ENCODE peak calls at places on chromosomes 4 and X, in six cellular contexts. P, T, B, I, K and R are unnamed samples.

GRCh38 chr4:176838611-176839411 is 46.1 kb upstream of the VEGFC start:
- DNase-seq in T (no peak), I (no peak), B (no peak), P (peak), K (no peak), R (no peak)

GRCh38 chr4:57048590-57049304 is 61.4 kb downstream of the IGFBP7 start:
- DNase-seq in K (no peak), B (no peak), T (no peak), P (peak), I (no peak), R (no peak)

GRCh38 chr4:135383889-135384288 is 1182.3 kb upstream of the PABPC4L start:
- DNase-seq in K (no peak), T (no peak), P (no peak), I (no peak), B (no peak), R (no peak)

GRCh38 chr4:134200811-134201215 is 776 bp downstream of the PABPC4L start:
- DNase-seq in K (no peak), I (no peak), B (no peak), P (no peak), T (no peak), R (no peak)

GRCh38 chrX:123822965-123823364 is 36.9 kb upstream of the XIAP start:
- DNase-seq in I (no peak), P (no peak), T (no peak), K (no peak), B (no peak), R (no peak)

GRCh38 chr4:56326363-56326762 is 60.9 kb downstream of the AASDH start:
- DNase-seq in P (no peak), T (no peak), B (no peak), K (no peak), I (no peak), R (no peak)

GRCh38 chr4:17027495-17027894 is 129.1 kb upstream of the LDB2 start:
- DNase-seq in I (no peak), B (no peak), K (no peak), T (no peak), P (peak), R (no peak)

GRCh38 chr4:184489771-184490170 is 15.4 kb upstream of the IRF2 start:
- DNase-seq in T (no peak), I (no peak), K (no peak), P (no peak), B (no peak), R (no peak)

GRCh38 chr4:98260047-98260578 is 1.1 kb upstream of the RAP1GDS1 start:
- DNase-seq in K (no peak), P (peak), B (peak), T (peak), I (no peak), R (no peak)

GRCh38 chr4:26815686-26816085 is 45.0 kb upstream of the STIM2 start:
- DNase-seq in I (no peak), B (no peak), T (no peak), K (no peak), P (no peak), R (no peak)

GRCh38 chrX:120560405-120560841 is 339 bp downstream of the CUL4B start:
- DNase-seq in B (peak), I (peak), K (peak), P (peak), T (peak), R (no peak)

GRCh38 chr4:138401330-138401729 is 159.2 kb upstream of the SLC7A11 start:
- DNase-seq in P (no peak), K (no peak), B (no peak), I (no peak), T (no peak), R (no peak)

GRCh38 chr4:142563682-142564291 is 282.3 kb downstream of the INPP4B start:
- DNase-seq in B (no peak), T (no peak), P (peak), K (no peak), I (no peak), R (no peak)